ENCODE peak calls at places on chromosomes 4 and X, in four cellular contexts. A is effector memory CD4-positive, alpha-beta T cell; W is NB4; D is lung. H is an unnamed sample.
A peak's percentile ranks its signal among the peaks of the same experiment; 100 is the strongest.

GRCh38 chr4:87469390-87469789 is 47.0 kb downstream of the NUDT9 start:
- DNase-seq in A (no peak), W (no peak), D (no peak), H (no peak)

GRCh38 chr4:8324640-8325239 is 55.2 kb downstream of the HTRA3 start:
- DNase-seq in A (no peak), W (no peak), D (no peak), H (no peak)

GRCh38 chrX:136780738-136781137 is at the start of gene ARHGEF6:
- DNase-seq in A (no peak), W (peak; percentile 85), D (no peak), H (no peak)

GRCh38 chr4:124806403-124806802 is 93.9 kb upstream of the ANKRD50 start:
- DNase-seq in A (no peak), W (no peak), D (no peak), H (no peak)

GRCh38 chrX:373641-374471 is 12.9 kb downstream of the PPP2R3B start:
- DNase-seq in A (no peak), W (no peak), D (no peak), H (no peak)

GRCh38 chr4:98833384-98833783 is 95.5 kb downstream of the EIF4E start:
- DNase-seq in A (no peak), W (no peak), D (no peak), H (no peak)

GRCh38 chr4:160375746-160376452 is 1273.0 kb downstream of the RAPGEF2 start:
- DNase-seq in A (no peak), W (no peak), D (no peak), H (no peak)

GRCh38 chr4:78622253-78622979 is 70.8 kb downstream of the ANXA3 start:
- DNase-seq in A (no peak), W (no peak), D (no peak), H (no peak)

GRCh38 chr4:56655627-56656345 is 25.3 kb downstream of the HOPX start:
- DNase-seq in A (no peak), W (no peak), D (no peak), H (no peak)

GRCh38 chr4:89653012-89653411 is 183.9 kb downstream of the SNCA start:
- DNase-seq in A (no peak), W (no peak), D (no peak), H (no peak)

GRCh38 chrX:129040124-129040523 is 483.2 kb downstream of the SMARCA1 start:
- DNase-seq in A (no peak), W (peak; percentile 2), D (no peak), H (no peak)

GRCh38 chr4:33133723-33134122 is 2413.6 kb downstream of the PCDH7 start:
- DNase-seq in A (no peak), W (no peak), D (no peak), H (no peak)

GRCh38 chr4:68748181-68748981 is 67.4 kb upstream of the UGT2B10 start:
- DNase-seq in A (no peak), W (no peak), D (no peak), H (no peak)

GRCh38 chr4:31089815-31090214 is 369.6 kb downstream of the PCDH7 start:
- DNase-seq in A (no peak), W (no peak), D (peak; percentile 86), H (peak; percentile 97)

GRCh38 chr4:55355555-55355954 is 9.5 kb downstream of the SRD5A3 start:
- DNase-seq in A (no peak), W (no peak), D (no peak), H (no peak)

GRCh38 chr4:138050601-138051000 is 191.5 kb downstream of the SLC7A11 start:
- DNase-seq in A (no peak), W (no peak), D (no peak), H (no peak)

GRCh38 chrX:129663171-129663570 is 8.4 kb upstream of the APLN start:
- DNase-seq in A (no peak), W (no peak), D (no peak), H (no peak)

GRCh38 chr4:102751964-102752363 is 8.8 kb downstream of the MANBA start:
- DNase-seq in A (no peak), W (peak; percentile 28), D (no peak), H (no peak)

GRCh38 chr4:75714681-75715080 is 9.7 kb upstream of the USO1 start:
- DNase-seq in A (no peak), W (no peak), D (no peak), H (no peak)

GRCh38 chr4:67198757-67199156 is 346.5 kb downstream of the CENPC start:
- DNase-seq in A (no peak), W (peak; percentile 49), D (no peak), H (no peak)

GRCh38 chr4:140867338-140867737 is 111.2 kb upstream of the TBC1D9 start:
- DNase-seq in A (no peak), W (no peak), D (no peak), H (no peak)

GRCh38 chr4:118270492-118270891 is 82.3 kb downstream of the PRSS12 start:
- DNase-seq in A (no peak), W (peak; percentile 67), D (no peak), H (peak; percentile 36)

GRCh38 chr4:159206427-159206871 is 103.6 kb downstream of the RAPGEF2 start:
- DNase-seq in A (no peak), W (no peak), D (no peak), H (no peak)

GRCh38 chr4:11446156-11446811 is 17.6 kb upstream of the HS3ST1 start:
- DNase-seq in A (no peak), W (peak; percentile 10), D (no peak), H (no peak)

GRCh38 chr4:26325191-26325590 is 4.4 kb downstream of the RBPJ start:
- DNase-seq in A (no peak), W (peak; percentile 78), D (no peak), H (no peak)

DNA sequence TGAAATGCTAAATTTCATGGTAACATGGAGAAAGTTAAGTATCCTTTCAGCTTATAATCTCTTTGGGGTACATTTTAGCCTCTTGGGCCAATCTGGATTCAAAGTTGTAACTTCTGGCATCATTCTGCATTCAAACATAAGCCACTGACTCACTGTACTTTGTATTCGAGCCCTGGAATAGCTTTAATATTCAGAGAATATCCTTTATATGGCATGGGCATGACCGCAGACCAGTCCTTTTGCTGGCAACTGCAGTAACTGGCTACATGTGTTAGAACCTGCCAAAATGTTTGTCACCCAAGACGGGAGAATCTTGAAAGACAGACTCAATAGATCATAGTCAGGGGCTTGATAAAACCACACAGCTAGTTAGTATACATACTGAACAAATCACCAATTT is 3.3 kb downstream of the GASK1B start:
- DNase-seq in A (no peak), W (no peak), D (no peak), H (no peak)
- H3K4me3 ChIP-seq in A (no peak overlapping the region), W (no peak overlapping the region), D (no peak overlapping the region), H (no peak overlapping the region)

GRCh38 chrX:131779313-131779712 is 235.4 kb downstream of the OR13H1 start:
- DNase-seq in A (no peak), W (no peak), D (no peak), H (no peak)
- H3K4me3 ChIP-seq in A (no peak overlapping the region), W (no peak overlapping the region), D (no peak overlapping the region), H (no peak overlapping the region)

GRCh38 chr4:41613782-41614181 is 75.8 kb downstream of the LIMCH1 start:
- DNase-seq in A (no peak), W (no peak), D (no peak), H (no peak)
- H3K4me3 ChIP-seq in A (no peak overlapping the region), W (no peak overlapping the region), D (no peak overlapping the region), H (no peak overlapping the region)

DNA sequence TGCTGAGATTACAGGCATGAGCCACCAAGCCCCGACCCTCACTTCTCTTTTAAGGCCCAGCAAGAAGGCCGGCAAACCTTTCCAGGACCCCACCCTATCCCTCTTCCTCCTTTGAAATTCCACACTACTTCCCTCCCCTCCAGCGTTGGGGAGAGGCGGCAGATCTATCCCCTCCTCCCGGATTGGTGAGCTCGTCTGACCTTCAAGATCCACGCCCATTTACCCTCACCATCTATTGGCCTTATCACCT is 4.5 kb upstream of the PRICKLE3 start:
- DNase-seq in A (no peak), W (no peak), D (no peak), H (no peak)
- H3K4me3 ChIP-seq in A (no peak overlapping the region), W (peak overlapping the region; percentile 50), D (no peak overlapping the region), H (peak overlapping the region; percentile 49)